ENCODE peak calls at places on chromosomes 1 and 21, in four cellular contexts. J, C, X and K are unnamed samples.

GRCh38 chr1:17668195-17668594 is 86.9 kb upstream of the ACTL8 start:
- DNase-seq in J (no peak), C (no peak), X (no peak), K (no peak)

GRCh38 chr1:71630073-71630472 is 549.2 kb upstream of the ZRANB2 start:
- DNase-seq in J (no peak), C (no peak), X (no peak), K (no peak)

GRCh38 chr1:44318097-44319088 is 36.7 kb downstream of the ERI3 start:
- DNase-seq in J (peak), C (no peak), X (peak), K (no peak)

GRCh38 chr1:212040629-212041028 is 5.1 kb downstream of the DTL start:
- DNase-seq in J (no peak), C (no peak), X (peak), K (no peak)

GRCh38 chr1:36988311-36988710 is 46.0 kb downstream of the GRIK3 start:
- DNase-seq in J (no peak), C (no peak), X (no peak), K (no peak)

GRCh38 chr1:217272385-217272784 is 358.5 kb downstream of the GPATCH2 start:
- DNase-seq in J (no peak), C (no peak), X (no peak), K (no peak)

GRCh38 chr21:37564924-37565529 is 198.5 kb downstream of the DYRK1A start:
- DNase-seq in J (no peak), C (no peak), X (peak), K (no peak)

GRCh38 chr1:184866991-184867788 is 107.1 kb downstream of the NIBAN1 start:
- DNase-seq in J (no peak), C (no peak), X (no peak), K (peak)

GRCh38 chr1:244427647-244428046 is 24.1 kb downstream of the ADSS2 start:
- DNase-seq in J (no peak), C (no peak), X (no peak), K (no peak)

GRCh38 chr1:47769279-47769678 is 227.9 kb downstream of the TRABD2B start:
- DNase-seq in J (no peak), C (no peak), X (no peak), K (no peak)

GRCh38 chr1:116817582-116818064 is 63.4 kb downstream of the CD2 start:
- DNase-seq in J (peak), C (peak), X (peak), K (no peak)

GRCh38 chr1:184262119-184262518 is 124.7 kb upstream of the C1orf21 start:
- DNase-seq in J (no peak), C (no peak), X (no peak), K (no peak)

GRCh38 chr21:24868117-24868516 is 739.2 kb downstream of the MRPL39 start:
- DNase-seq in J (no peak), C (no peak), X (no peak), K (no peak)

GRCh38 chr1:191669629-191670028 is 488.6 kb upstream of the RGS18 start:
- DNase-seq in J (no peak), C (no peak), X (no peak), K (no peak)

GRCh38 chr1:238606896-238607295 is 716.2 kb upstream of the ZP4 start:
- DNase-seq in J (no peak), C (no peak), X (no peak), K (no peak)

GRCh38 chr1:11831945-11832725 is 15.4 kb downstream of the NPPA start:
- DNase-seq in J (no peak), C (no peak), X (no peak), K (no peak)

GRCh38 chr1:7760245-7760644 is 10.9 kb upstream of the VAMP3 start:
- DNase-seq in J (no peak), C (no peak), X (no peak), K (no peak)

GRCh38 chr21:42460391-42461184 is 35.4 kb downstream of the RSPH1 start:
- DNase-seq in J (no peak), C (no peak), X (no peak), K (peak)

GRCh38 chr21:26506951-26507350 is 66.1 kb downstream of the CYYR1 start:
- DNase-seq in J (no peak), C (no peak), X (no peak), K (no peak)

GRCh38 chr1:226044514-226045132 is 17.9 kb upstream of the H3-3A start:
- DNase-seq in J (no peak), C (no peak), X (no peak), K (no peak)

GRCh38 chr1:13764533-13764932 is 64.5 kb downstream of the PRDM2 start:
- DNase-seq in J (no peak), C (no peak), X (no peak), K (no peak)

GRCh38 chr1:23577056-23577985 is 18.0 kb upstream of the ID3 start:
- DNase-seq in J (peak), C (no peak), X (peak), K (peak)

GRCh38 chr1:18581420-18581880 is 49.2 kb upstream of the PAX7 start:
- DNase-seq in J (peak), C (no peak), X (no peak), K (no peak)

GRCh38 chr21:25837545-25838263 is 102.9 kb downstream of the GABPA start:
- DNase-seq in J (no peak), C (no peak), X (no peak), K (no peak)

GRCh38 chr1:13700521-13701273 is 709 bp downstream of the PRDM2 start:
- DNase-seq in J (no peak), C (no peak), X (no peak), K (no peak)

GRCh38 chr1:90393025-90393424 is 324.1 kb downstream of the BARHL2 start:
- DNase-seq in J (no peak), C (no peak), X (no peak), K (no peak)

GRCh38 chr1:65992160-65993046 is 199.7 kb downstream of the PDE4B start:
- DNase-seq in J (no peak), C (no peak), X (no peak), K (no peak)

GRCh38 chr1:46569909-46570725 is 18.7 kb upstream of the KNCN start:
- DNase-seq in J (no peak), C (no peak), X (no peak), K (no peak)

GRCh38 chr1:30942326-30942978 is 33.9 kb upstream of the SDC3 start:
- DNase-seq in J (no peak), C (no peak), X (no peak), K (no peak)

GRCh38 chr1:6124746-6125365 is 55.3 kb downstream of the CHD5 start:
- DNase-seq in J (no peak), C (no peak), X (no peak), K (no peak)

GRCh38 chr1:108192581-108192980 is 7.6 kb downstream of the SLC25A24 start:
- DNase-seq in J (no peak), C (no peak), X (no peak), K (no peak)

GRCh38 chr21:21200939-21201610 is 202.9 kb downstream of the NCAM2 start:
- DNase-seq in J (no peak), C (no peak), X (no peak), K (no peak)

GRCh38 chr1:37475380-37476086 is 1.2 kb downstream of the ZC3H12A start:
- DNase-seq in J (peak), C (no peak), X (no peak), K (no peak)

GRCh38 chr1:155518484-155518883 is 44.1 kb downstream of the ASH1L start:
- DNase-seq in J (no peak), C (no peak), X (no peak), K (no peak)

GRCh38 chr1:155527672-155528071 is 34.9 kb downstream of the ASH1L start:
- DNase-seq in J (no peak), C (no peak), X (no peak), K (no peak)

GRCh38 chr1:155526356-155526755 is 36.2 kb downstream of the ASH1L start:
- DNase-seq in J (no peak), C (no peak), X (no peak), K (no peak)

DNA sequence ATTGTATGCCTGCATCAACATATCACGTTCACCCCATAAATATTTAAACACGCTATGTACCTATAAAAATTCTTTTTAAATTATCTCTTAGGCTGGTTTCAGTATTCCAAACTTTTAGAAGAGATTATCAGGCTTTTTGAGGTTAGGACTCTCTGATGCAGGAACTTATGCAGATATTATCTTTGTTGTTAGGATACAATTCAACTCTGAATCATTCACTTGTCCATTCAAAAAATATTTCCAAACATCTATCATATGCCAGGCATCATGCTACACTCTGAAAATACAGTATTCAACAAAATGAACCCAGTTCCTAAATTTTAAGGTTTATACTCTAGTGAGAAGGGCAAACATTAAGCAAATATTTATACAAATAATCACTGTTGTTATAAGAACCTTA is 40.5 kb downstream of the ASH1L start:
- DNase-seq in J (no peak), C (no peak), X (no peak), K (no peak)
- TF ChIP-seq POLR2A in J (no peak), C (no peak), X (no peak), K (no peak)

DNA sequence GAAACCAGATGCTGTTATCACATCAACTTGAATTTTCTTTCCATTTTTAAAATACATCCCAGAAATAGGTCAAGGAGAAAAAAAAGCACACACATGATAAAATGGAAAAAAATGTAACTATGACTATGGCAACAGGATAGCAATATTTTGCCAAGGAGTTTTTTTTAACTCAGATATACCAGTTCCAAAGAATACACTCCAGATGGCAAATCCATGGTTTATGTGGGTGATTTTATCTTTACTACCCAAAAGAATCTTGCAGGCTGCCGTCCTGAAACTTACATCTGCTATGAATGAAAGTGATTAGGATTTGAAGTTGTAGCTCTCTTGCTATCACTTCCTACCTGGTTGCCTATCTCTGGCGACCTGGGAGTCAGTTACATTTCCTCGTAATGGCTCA is 91.0 kb upstream of the PLPPR4 start:
- DNase-seq in J (no peak), C (no peak), X (no peak), K (no peak)
- TF ChIP-seq POLR2AphosphoS5 in J (no peak), C (no peak), X (no peak), K (no peak)

GRCh38 chr1:91828007-91828321 is 58.0 kb downstream of the TGFBR3 start:
- DNase-seq in J (no peak), C (no peak), X (no peak), K (no peak)
- TF ChIP-seq REST in J (no peak), C (no peak), X (no peak), K (no peak)

GRCh38 chr1:16183765-16184556 is 28.1 kb upstream of the EPHA2 start:
- DNase-seq in J (no peak), C (no peak), X (no peak), K (no peak)
- TF ChIP-seq POLR2A in J (no peak), C (no peak), X (no peak), K (no peak)

GRCh38 chr1:21814981-21815583 is 3.0 kb downstream of the LDLRAD2 start:
- DNase-seq in J (no peak), C (no peak), X (no peak), K (no peak)

GRCh38 chr1:21814241-21814918 is 2.3 kb downstream of the LDLRAD2 start:
- DNase-seq in J (peak), C (no peak), X (no peak), K (no peak)

GRCh38 chr1:21816602-21817302 is 4.7 kb downstream of the LDLRAD2 start:
- DNase-seq in J (no peak), C (peak), X (peak), K (no peak)

GRCh38 chr1:21813542-21813941 is 1.5 kb downstream of the LDLRAD2 start:
- DNase-seq in J (no peak), C (no peak), X (no peak), K (no peak)

GRCh38 chr1:21815724-21816311 is 3.8 kb downstream of the LDLRAD2 start:
- DNase-seq in J (no peak), C (no peak), X (no peak), K (no peak)
- TF ChIP-seq POLR2AphosphoS5 in J (no peak), C (no peak), X (no peak), K (no peak)

GRCh38 chr1:246078126-246078887 is 428.8 kb downstream of the SMYD3 start:
- DNase-seq in J (no peak), C (no peak), X (peak), K (no peak)
- TF ChIP-seq REST in J (no peak), C (no peak), X (no peak), K (no peak)

GRCh38 chr1:181094813-181095212 is 6.3 kb downstream of the IER5 start:
- DNase-seq in J (no peak), C (no peak), X (no peak), K (no peak)
- TF ChIP-seq POLR2A in J (no peak), C (no peak), X (no peak), K (peak)